ENCODE peak calls at places on chromosome 2, in ten cellular contexts. M, C, U, V, Q, H, O, A, I and B are unnamed samples.

GRCh38 chr2:14831458-14831857 is 198.9 kb downstream of the LRATD1 start:
- DNase-seq in M (no peak), H (no peak), O (no peak), C (no peak), U (no peak), V (no peak), A (no peak), Q (no peak), I (no peak), B (no peak)

GRCh38 chr2:148720501-148720998 is 76.0 kb downstream of the EPC2 start:
- DNase-seq in V (no peak), C (no peak), Q (peak; percentile 18), H (peak; percentile 55), U (peak; percentile 10), O (peak; percentile 21), A (no peak), M (no peak), I (no peak), B (no peak)

GRCh38 chr2:92073036-92073814 is 2798.0 kb upstream of the TEKT4 start:
- DNase-seq in M (no peak), I (no peak), Q (no peak), U (no peak), O (no peak), V (peak; percentile 0), C (no peak), H (no peak), A (no peak), B (no peak)

GRCh38 chr2:122634261-122634660 is 878.8 kb downstream of the TSN start:
- DNase-seq in O (no peak), U (no peak), V (no peak), A (peak; percentile 18), C (no peak), Q (peak; percentile 92), H (peak; percentile 97), M (no peak), I (no peak), B (no peak)

GRCh38 chr2:71560286-71561011 is 107.1 kb downstream of the DYSF start:
- DNase-seq in A (no peak), Q (no peak), M (no peak), H (no peak), C (no peak), U (no peak), O (no peak), V (no peak), I (no peak), B (no peak)

GRCh38 chr2:74488643-74489481 is 6.0 kb downstream of the TTC31 start:
- DNase-seq in O (no peak), H (no peak), M (no peak), U (no peak), I (no peak), Q (no peak), V (no peak), A (no peak), C (no peak), B (no peak)

GRCh38 chr2:172999641-173000387 is 75.8 kb upstream of the MAP3K20 start:
- DNase-seq in H (no peak), M (no peak), Q (peak; percentile 65), V (no peak), I (no peak), U (no peak), A (no peak), O (no peak), C (no peak), B (no peak)

GRCh38 chr2:3475771-3476170 is 43.6 kb downstream of the ADI1 start:
- DNase-seq in O (no peak), V (no peak), M (no peak), H (no peak), I (no peak), U (no peak), Q (no peak), C (no peak), A (no peak), B (no peak)

GRCh38 chr2:172488556-172488955 is 61.2 kb downstream of the ITGA6 start:
- DNase-seq in M (no peak), I (no peak), O (no peak), H (no peak), A (no peak), C (no peak), U (no peak), V (no peak), Q (no peak), B (no peak)

GRCh38 chr2:239651859-239652258 is 251.0 kb upstream of the HDAC4 start:
- DNase-seq in A (no peak), Q (no peak), C (no peak), O (no peak), H (no peak), U (no peak), I (no peak), M (no peak), V (no peak), B (no peak)

GRCh38 chr2:26562811-26563645 is 78.1 kb downstream of the CIB4 start:
- DNase-seq in I (no peak), H (peak; percentile 11), A (no peak), O (no peak), Q (no peak), V (no peak), C (peak; percentile 70), M (no peak), U (no peak), B (no peak)

GRCh38 chr2:69188174-69188900 is 175.4 kb downstream of the ANTXR1 start:
- DNase-seq in V (no peak), I (no peak), H (no peak), A (no peak), O (no peak), Q (no peak), U (no peak), C (no peak), M (no peak), B (no peak)

GRCh38 chr2:176239016-176239415 is 30.2 kb upstream of the MTX2 start:
- DNase-seq in H (no peak), A (no peak), M (no peak), Q (no peak), C (no peak), V (no peak), I (no peak), U (no peak), O (no peak), B (no peak)

GRCh38 chr2:131105950-131106801 is 1.0 kb downstream of the PLEKHB2 start:
- DNase-seq in O (peak; percentile 26), A (peak; percentile 8), U (peak; percentile 36), M (no peak), C (peak; percentile 61), V (peak; percentile 60), H (peak; percentile 69), Q (peak; percentile 69), I (peak; percentile 31), B (peak; percentile 36)

GRCh38 chr2:144084114-144084661 is 435.7 kb downstream of the ZEB2 start:
- DNase-seq in H (peak; percentile 86), M (no peak), A (no peak), Q (peak; percentile 89), I (no peak), V (no peak), O (no peak), C (peak; percentile 91), U (no peak), B (no peak)

GRCh38 chr2:14633451-14634211 is 1.1 kb downstream of the LRATD1 start:
- DNase-seq in I (no peak), M (no peak), C (no peak), Q (no peak), U (no peak), A (no peak), V (peak; percentile 40), O (no peak), H (no peak), B (no peak)

GRCh38 chr2:163800889-163801498 is 65.2 kb upstream of the FIGN start:
- DNase-seq in Q (peak; percentile 85), O (no peak), C (peak; percentile 76), H (no peak), I (no peak), U (no peak), A (peak; percentile 19), V (no peak), M (no peak), B (no peak)

GRCh38 chr2:68948695-68949094 is 4.0 kb downstream of the GKN2 start:
- DNase-seq in C (no peak), Q (no peak), U (no peak), M (no peak), A (no peak), H (no peak), O (no peak), I (no peak), V (no peak), B (no peak)

GRCh38 chr2:68917034-68917718 is 35.5 kb downstream of the GKN2 start:
- DNase-seq in C (no peak), U (no peak), O (no peak), V (no peak), M (no peak), Q (no peak), I (no peak), A (no peak), H (no peak), B (no peak)

GRCh38 chr2:175140332-175140731 is 27.7 kb downstream of the ATF2 start:
- DNase-seq in A (no peak), M (no peak), Q (no peak), O (no peak), H (no peak), V (no peak), U (no peak), C (no peak), I (no peak), B (no peak)

GRCh38 chr2:144513388-144514100 is 6.4 kb downstream of the ZEB2 start:
- DNase-seq in Q (peak; percentile 84), U (no peak), O (no peak), I (peak; percentile 18), V (no peak), M (no peak), H (peak; percentile 77), A (no peak), C (no peak), B (no peak)

GRCh38 chr2:10035633-10036032 is 7.7 kb upstream of the KLF11 start:
- DNase-seq in H (no peak), Q (no peak), U (no peak), I (no peak), C (no peak), A (no peak), V (no peak), M (no peak), O (no peak), B (no peak)

GRCh38 chr2:152175012-152175367 is 573 bp downstream of the STAM2 start:
- DNase-seq in O (no peak), M (no peak), V (no peak), U (no peak), I (no peak), H (no peak), A (no peak), C (no peak), Q (no peak), B (no peak)

GRCh38 chr2:69013837-69014796 is 1.1 kb downstream of the ANTXR1 start:
- DNase-seq in C (peak; percentile 57), O (no peak), M (no peak), A (no peak), Q (peak; percentile 64), V (no peak), I (no peak), H (peak; percentile 52), U (peak; percentile 17), B (no peak)

GRCh38 chr2:75655861-75656260 is 9.3 kb downstream of the MRPL19 start:
- DNase-seq in V (no peak), U (peak; percentile 42), A (no peak), Q (no peak), M (no peak), H (peak; percentile 38), I (no peak), O (no peak), C (no peak), B (no peak)

GRCh38 chr2:8514748-8515389 is 167.0 kb upstream of the ID2 start:
- DNase-seq in Q (no peak), V (peak; percentile 80), H (no peak), A (no peak), M (no peak), U (peak; percentile 71), C (no peak), I (no peak), O (no peak), B (no peak)

GRCh38 chr2:145421841-145422240 is 901.9 kb upstream of the ZEB2 start:
- DNase-seq in A (no peak), M (no peak), Q (peak; percentile 65), H (peak; percentile 37), U (no peak), C (no peak), O (no peak), V (no peak), I (no peak), B (no peak)

GRCh38 chr2:102049756-102050443 is 58.1 kb downstream of the IL1R2 start:
- DNase-seq in Q (peak; percentile 47), O (no peak), V (no peak), A (no peak), I (peak; percentile 67), M (no peak), C (no peak), H (peak; percentile 38), U (no peak), B (no peak)